ENCODE peak calls at places on chromosome 1, in six cellular contexts. One of them, this sample, is unnamed.

GRCh38 chr1:226149806-226150205 is 36.7 kb downstream of the ACBD3 start:
- DNase-seq in neuronal stem cell: no peak
- DNase-seq in H9: no peak
- DNase-seq in IMR-90: peak; percentile 29
- DNase-seq in H1: no peak
- DNase-seq in mesendoderm: peak; percentile 58
- DNase-seq in this sample: peak; percentile 64

GRCh38 chr1:111832521-111833155 is 76.9 kb downstream of the DDX20 start:
- DNase-seq in neuronal stem cell: no peak
- DNase-seq in H9: no peak
- DNase-seq in IMR-90: no peak
- DNase-seq in H1: no peak
- DNase-seq in mesendoderm: no peak
- DNase-seq in this sample: no peak

GRCh38 chr1:161915051-161915503 is 108.6 kb downstream of the OLFML2B start:
- DNase-seq in neuronal stem cell: no peak
- DNase-seq in H9: no peak
- DNase-seq in IMR-90: peak; percentile 11
- DNase-seq in H1: no peak
- DNase-seq in mesendoderm: peak; percentile 73
- DNase-seq in this sample: no peak

GRCh38 chr1:169160845-169161511 is 54.5 kb downstream of the ATP1B1 start:
- DNase-seq in neuronal stem cell: no peak
- DNase-seq in H9: no peak
- DNase-seq in IMR-90: peak; percentile 52
- DNase-seq in H1: no peak
- DNase-seq in mesendoderm: no peak
- DNase-seq in this sample: peak; percentile 7

GRCh38 chr1:82179162-82179561 is 378.4 kb downstream of the ADGRL2 start:
- DNase-seq in neuronal stem cell: no peak
- DNase-seq in H9: no peak
- DNase-seq in IMR-90: no peak
- DNase-seq in H1: no peak
- DNase-seq in mesendoderm: no peak
- DNase-seq in this sample: no peak

GRCh38 chr1:245262876-245263625 is 108.3 kb downstream of the KIF26B start:
- DNase-seq in neuronal stem cell: no peak
- DNase-seq in H9: no peak
- DNase-seq in IMR-90: no peak
- DNase-seq in H1: no peak
- DNase-seq in mesendoderm: no peak
- DNase-seq in this sample: no peak

GRCh38 chr1:158060001-158060400 is 66.6 kb downstream of the KIRREL1 start:
- DNase-seq in neuronal stem cell: peak; percentile 46
- DNase-seq in H9: peak; percentile 67
- DNase-seq in IMR-90: no peak
- DNase-seq in H1: no peak
- DNase-seq in mesendoderm: peak; percentile 95
- DNase-seq in this sample: no peak

GRCh38 chr1:59136541-59137335 is 160.2 kb upstream of the FGGY start:
- DNase-seq in neuronal stem cell: no peak
- DNase-seq in H9: no peak
- DNase-seq in IMR-90: no peak
- DNase-seq in H1: no peak
- DNase-seq in mesendoderm: no peak
- DNase-seq in this sample: no peak

GRCh38 chr1:39434797-39435395 is 56.5 kb upstream of the BMP8A start:
- DNase-seq in neuronal stem cell: no peak
- DNase-seq in H9: no peak
- DNase-seq in IMR-90: peak; percentile 47
- DNase-seq in H1: no peak
- DNase-seq in mesendoderm: no peak
- DNase-seq in this sample: peak; percentile 37

GRCh38 chr1:10522324-10522860 is 47.6 kb downstream of the PEX14 start:
- DNase-seq in neuronal stem cell: no peak
- DNase-seq in H9: no peak
- DNase-seq in IMR-90: no peak
- DNase-seq in H1: no peak
- DNase-seq in mesendoderm: no peak
- DNase-seq in this sample: no peak

GRCh38 chr1:50289495-50289894 is 133.7 kb downstream of the DMRTA2 start:
- DNase-seq in neuronal stem cell: no peak
- DNase-seq in H9: no peak
- DNase-seq in IMR-90: no peak
- DNase-seq in H1: no peak
- DNase-seq in mesendoderm: no peak
- DNase-seq in this sample: no peak

GRCh38 chr1:161719325-161719611 is 2.1 kb upstream of the FCRLB start:
- DNase-seq in neuronal stem cell: no peak
- DNase-seq in H9: no peak
- DNase-seq in IMR-90: no peak
- DNase-seq in H1: no peak
- DNase-seq in mesendoderm: no peak
- DNase-seq in this sample: no peak

GRCh38 chr1:177969825-177970371 is at the start of gene SEC16B:
- DNase-seq in neuronal stem cell: no peak
- DNase-seq in H9: no peak
- DNase-seq in IMR-90: no peak
- DNase-seq in H1: no peak
- DNase-seq in mesendoderm: no peak
- DNase-seq in this sample: no peak

GRCh38 chr1:199357591-199357990 is 669.9 kb upstream of the NR5A2 start:
- DNase-seq in neuronal stem cell: no peak
- DNase-seq in H9: no peak
- DNase-seq in IMR-90: no peak
- DNase-seq in H1: no peak
- DNase-seq in mesendoderm: no peak
- DNase-seq in this sample: no peak

GRCh38 chr1:155017946-155018316 is 15.3 kb downstream of the ZBTB7B start:
- DNase-seq in neuronal stem cell: no peak
- DNase-seq in H9: no peak
- DNase-seq in IMR-90: no peak
- DNase-seq in H1: peak; percentile 56
- DNase-seq in mesendoderm: no peak
- DNase-seq in this sample: no peak

GRCh38 chr1:155207578-155208405 is at the start of gene THBS3:
- DNase-seq in neuronal stem cell: peak; percentile 77
- DNase-seq in H9: peak; percentile 64
- DNase-seq in IMR-90: peak; percentile 12
- DNase-seq in H1: peak; percentile 59
- DNase-seq in mesendoderm: peak; percentile 76
- DNase-seq in this sample: peak; percentile 46

GRCh38 chr1:88973520-88974137 is 18.8 kb downstream of the KYAT3 start:
- DNase-seq in neuronal stem cell: no peak
- DNase-seq in H9: no peak
- DNase-seq in IMR-90: peak; percentile 54
- DNase-seq in H1: no peak
- DNase-seq in mesendoderm: peak; percentile 63
- DNase-seq in this sample: peak; percentile 64

GRCh38 chr1:56557746-56558145 is 21.6 kb downstream of the PLPP3 start:
- DNase-seq in neuronal stem cell: no peak
- DNase-seq in H9: no peak
- DNase-seq in IMR-90: no peak
- DNase-seq in H1: no peak
- DNase-seq in mesendoderm: no peak
- DNase-seq in this sample: no peak

GRCh38 chr1:15948600-15949452 is 27.1 kb downstream of the ZBTB17 start:
- DNase-seq in neuronal stem cell: no peak
- DNase-seq in H9: no peak
- DNase-seq in IMR-90: peak; percentile 95
- DNase-seq in H1: no peak
- DNase-seq in mesendoderm: peak; percentile 58
- DNase-seq in this sample: peak; percentile 98

GRCh38 chr1:35220976-35221375 is 28.0 kb upstream of the SFPQ start:
- DNase-seq in neuronal stem cell: no peak
- DNase-seq in H9: peak; percentile 55
- DNase-seq in IMR-90: no peak
- DNase-seq in H1: no peak
- DNase-seq in mesendoderm: peak; percentile 71
- DNase-seq in this sample: peak; percentile 28

GRCh38 chr1:11281518-11282331 is 8.7 kb downstream of the UBIAD1 start:
- DNase-seq in neuronal stem cell: no peak
- DNase-seq in H9: no peak
- DNase-seq in IMR-90: peak; percentile 98
- DNase-seq in H1: no peak
- DNase-seq in mesendoderm: no peak
- DNase-seq in this sample: no peak

GRCh38 chr1:157302199-157302497 is 164.0 kb upstream of the ETV3 start:
- DNase-seq in neuronal stem cell: no peak
- DNase-seq in H9: no peak
- DNase-seq in IMR-90: no peak
- DNase-seq in H1: no peak
- DNase-seq in mesendoderm: no peak
- DNase-seq in this sample: no peak

GRCh38 chr1:228161866-228162265 is 3.7 kb upstream of the IBA57 start:
- DNase-seq in neuronal stem cell: no peak
- DNase-seq in H9: no peak
- DNase-seq in IMR-90: no peak
- DNase-seq in H1: no peak
- DNase-seq in mesendoderm: no peak
- DNase-seq in this sample: no peak

DNA sequence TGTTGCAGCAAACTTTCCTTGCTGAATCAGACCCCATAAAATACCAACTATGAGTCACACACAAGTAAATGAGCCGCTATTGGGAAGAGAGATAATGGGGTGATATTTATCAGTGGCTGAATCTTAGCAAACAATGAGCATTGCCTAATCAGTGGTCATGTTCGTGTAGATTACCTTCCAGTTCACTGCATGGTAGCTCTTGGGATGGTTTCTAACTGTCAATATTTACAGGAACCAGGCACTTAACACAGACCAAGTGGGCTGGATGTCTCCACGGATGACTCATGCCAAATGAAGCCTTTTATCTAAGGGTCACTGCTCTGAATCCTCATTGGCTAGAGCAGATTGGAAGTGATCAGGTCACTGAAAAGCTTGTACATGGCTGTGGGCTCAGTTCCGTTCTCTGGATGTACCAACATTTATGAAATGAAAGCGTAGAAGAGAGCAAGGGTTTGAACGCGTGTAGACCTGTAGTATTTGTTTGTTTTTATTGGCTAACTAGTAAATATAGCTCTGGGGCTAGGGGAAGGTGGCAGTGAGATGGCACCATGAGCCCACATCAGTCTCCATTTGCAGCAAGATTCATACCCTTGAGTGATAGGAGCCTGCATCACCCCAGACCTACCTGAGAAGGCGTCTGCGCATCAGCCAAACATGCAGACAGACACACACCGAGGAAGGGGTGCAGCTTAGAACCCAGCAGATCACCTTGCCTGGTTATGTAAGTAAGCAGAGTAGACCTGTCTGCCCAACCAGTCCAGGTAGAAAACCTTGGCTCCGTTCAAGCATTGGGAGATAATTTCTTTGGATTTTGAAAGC is 153.3 kb downstream of the TOMM20 start:
- DNase-seq in neuronal stem cell: no peak
- DNase-seq in H9: no peak
- DNase-seq in IMR-90: peak; percentile 95
- DNase-seq in H1: no peak
- DNase-seq in mesendoderm: peak; percentile 93
- DNase-seq in this sample: peak; percentile 100
- H3K79me1 ChIP-seq in neuronal stem cell: no peaks in the 10 kb centered on the region
- H3K79me1 ChIP-seq in H9: no peaks in the 10 kb centered on the region
- H3K79me1 ChIP-seq in IMR-90: no peaks in the 10 kb centered on the region
- H3K79me1 ChIP-seq in H1: no peaks in the 10 kb centered on the region
- H3K79me1 ChIP-seq in mesendoderm: no peaks in the 10 kb centered on the region
- H3K79me1 ChIP-seq in this sample: no peaks in the 10 kb centered on the region

GRCh38 chr1:41436281-41437010 is 48.0 kb downstream of the EDN2 start:
- DNase-seq in neuronal stem cell: no peak
- DNase-seq in H9: no peak
- DNase-seq in IMR-90: no peak
- DNase-seq in H1: no peak
- DNase-seq in mesendoderm: peak; percentile 85
- DNase-seq in this sample: no peak

GRCh38 chr1:41434306-41434705 is 50.2 kb downstream of the EDN2 start:
- DNase-seq in neuronal stem cell: no peak
- DNase-seq in H9: no peak
- DNase-seq in IMR-90: no peak
- DNase-seq in H1: no peak
- DNase-seq in mesendoderm: peak; percentile 65
- DNase-seq in this sample: no peak

GRCh38 chr1:41435570-41436178 is 48.8 kb downstream of the EDN2 start:
- DNase-seq in neuronal stem cell: peak; percentile 50
- DNase-seq in H9: peak; percentile 78
- DNase-seq in IMR-90: no peak
- DNase-seq in H1: peak; percentile 74
- DNase-seq in mesendoderm: peak; percentile 98
- DNase-seq in this sample: peak; percentile 58

GRCh38 chr1:41433501-41433900 is 51.0 kb downstream of the EDN2 start:
- DNase-seq in neuronal stem cell: no peak
- DNase-seq in H9: no peak
- DNase-seq in IMR-90: no peak
- DNase-seq in H1: no peak
- DNase-seq in mesendoderm: peak; percentile 42
- DNase-seq in this sample: no peak

DNA sequence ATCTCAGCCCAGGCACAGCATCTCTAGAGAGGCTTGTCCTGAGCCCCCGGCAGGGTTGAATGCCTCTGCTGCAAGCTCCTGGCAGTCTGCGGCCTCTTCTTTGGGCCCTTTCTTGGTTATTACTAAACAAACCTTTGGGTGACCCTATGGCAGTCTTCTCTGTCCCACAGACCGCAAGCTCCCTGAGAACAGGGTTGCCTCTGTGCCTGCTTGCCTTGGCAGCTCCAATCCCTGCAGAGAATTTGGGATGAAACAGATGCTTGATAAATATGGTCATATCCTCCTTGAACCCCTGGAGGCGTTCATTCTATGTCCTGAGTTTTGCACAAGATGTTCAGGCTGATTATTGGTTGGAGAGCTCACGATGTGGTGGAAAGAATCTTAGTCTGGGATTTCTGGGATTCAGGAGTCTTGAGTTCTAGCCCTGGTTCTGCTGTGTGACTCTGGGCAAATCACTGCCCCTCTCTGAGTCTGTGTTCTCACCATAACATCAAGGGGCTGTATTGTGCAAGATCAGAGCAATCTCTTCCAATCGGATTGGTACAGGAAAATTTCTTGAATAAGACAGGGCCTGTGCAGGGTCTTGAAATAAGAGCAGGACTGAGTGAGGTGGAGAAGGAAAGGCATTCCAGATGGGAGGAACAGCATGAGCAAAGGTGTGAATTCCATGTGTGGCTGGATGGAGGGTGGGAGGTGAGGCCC is 49.6 kb downstream of the EDN2 start:
- DNase-seq in neuronal stem cell: no peak
- DNase-seq in H9: no peak
- DNase-seq in IMR-90: no peak
- DNase-seq in H1: no peak
- DNase-seq in mesendoderm: no peak
- DNase-seq in this sample: no peak
- H3K79me1 ChIP-seq in neuronal stem cell: no peaks in the 10 kb centered on the region
- H3K79me1 ChIP-seq in H9: no peaks in the 10 kb centered on the region
- H3K79me1 ChIP-seq in IMR-90: no peaks in the 10 kb centered on the region
- H3K79me1 ChIP-seq in H1: no peaks in the 10 kb centered on the region
- H3K79me1 ChIP-seq in mesendoderm: no peaks in the 10 kb centered on the region
- H3K79me1 ChIP-seq in this sample: no peaks in the 10 kb centered on the region

GRCh38 chr1:221747840-221748239 is 6.0 kb upstream of the DUSP10 start:
- DNase-seq in neuronal stem cell: no peak
- DNase-seq in H9: no peak
- DNase-seq in IMR-90: no peak
- DNase-seq in H1: no peak
- DNase-seq in mesendoderm: no peak
- DNase-seq in this sample: no peak
- H3K79me1 ChIP-seq in neuronal stem cell: no peaks in the 10 kb centered on the region
- H3K79me1 ChIP-seq in H9: no peaks in the 10 kb centered on the region
- H3K79me1 ChIP-seq in IMR-90: peaks cover 5% of the 10 kb centered on the region
- H3K79me1 ChIP-seq in H1: no peaks in the 10 kb centered on the region
- H3K79me1 ChIP-seq in mesendoderm: no peaks in the 10 kb centered on the region
- H3K79me1 ChIP-seq in this sample: no peaks in the 10 kb centered on the region

GRCh38 chr1:1433804-1434130 is 1.7 kb upstream of the VWA1 start:
- DNase-seq in neuronal stem cell: no peak
- DNase-seq in H9: no peak
- DNase-seq in IMR-90: peak; percentile 39
- DNase-seq in H1: no peak
- DNase-seq in mesendoderm: peak; percentile 84
- DNase-seq in this sample: peak; percentile 83
- H3K79me1 ChIP-seq in neuronal stem cell: peaks cover 4% of the 10 kb centered on the region
- H3K79me1 ChIP-seq in H9: no peaks in the 10 kb centered on the region
- H3K79me1 ChIP-seq in IMR-90: no peaks in the 10 kb centered on the region
- H3K79me1 ChIP-seq in H1: no peaks in the 10 kb centered on the region
- H3K79me1 ChIP-seq in mesendoderm: peaks cover 3% of the 10 kb centered on the region
- H3K79me1 ChIP-seq in this sample: peaks cover 20% of the 10 kb centered on the region

This sample was measured in mesenchymal stem cell.